ENCODE peak calls at places on chromosomes 16 and 17, in nine cellular contexts. One of them, this sample, is unnamed.
A peak's percentile ranks its signal among the peaks of the same experiment; 100 is the strongest.

GRCh38 chr16:47973552-47973951 is 182.2 kb downstream of the ABCC12 start:
- DNase-seq in H9: no peak
- DNase-seq in AG09319: no peak
- DNase-seq in foreskin fibroblast: no peak
- DNase-seq in progenitor cell of endocrine pancreas: no peak
- DNase-seq in Calu3: no peak
- DNase-seq in mucosa of descending colon: no peak
- DNase-seq in OCI-LY7: no peak
- DNase-seq in GM13977: no peak
- DNase-seq in this sample: no peak

GRCh38 chr16:79762217-79762616 is 161.7 kb upstream of the MAF start:
- DNase-seq in AG09319: no peak
- DNase-seq in OCI-LY7: no peak
- DNase-seq in GM13977: no peak
- DNase-seq in H9: no peak
- DNase-seq in Calu3: no peak
- DNase-seq in progenitor cell of endocrine pancreas: no peak
- DNase-seq in foreskin fibroblast: no peak
- DNase-seq in mucosa of descending colon: no peak
- DNase-seq in this sample: no peak

GRCh38 chr16:50151744-50152143 is 1.4 kb upstream of the TENT4B start:
- DNase-seq in Calu3: no peak
- DNase-seq in progenitor cell of endocrine pancreas: no peak
- DNase-seq in OCI-LY7: no peak
- DNase-seq in AG09319: no peak
- DNase-seq in H9: no peak
- DNase-seq in mucosa of descending colon: no peak
- DNase-seq in GM13977: no peak
- DNase-seq in foreskin fibroblast: no peak
- DNase-seq in this sample: no peak

GRCh38 chr16:89217388-89218191 is at the start of gene ZNF778:
- DNase-seq in H9: peak; percentile 80
- DNase-seq in GM13977: peak; percentile 97
- DNase-seq in AG09319: peak; percentile 58
- DNase-seq in Calu3: peak; percentile 85
- DNase-seq in mucosa of descending colon: peak; percentile 88
- DNase-seq in foreskin fibroblast: peak; percentile 80
- DNase-seq in progenitor cell of endocrine pancreas: no peak
- DNase-seq in OCI-LY7: peak; percentile 86
- DNase-seq in this sample: peak; percentile 96

GRCh38 chr16:50547944-50548658 is at the start of gene NKD1:
- DNase-seq in GM13977: peak; percentile 96
- DNase-seq in AG09319: no peak
- DNase-seq in Calu3: peak; percentile 63
- DNase-seq in progenitor cell of endocrine pancreas: peak; percentile 63
- DNase-seq in OCI-LY7: peak; percentile 71
- DNase-seq in H9: peak; percentile 80
- DNase-seq in mucosa of descending colon: peak; percentile 71
- DNase-seq in foreskin fibroblast: peak; percentile 20
- DNase-seq in this sample: peak; percentile 96

GRCh38 chr17:68355093-68355492 is 63.8 kb downstream of the ARSG start:
- DNase-seq in progenitor cell of endocrine pancreas: no peak
- DNase-seq in Calu3: no peak
- DNase-seq in mucosa of descending colon: no peak
- DNase-seq in GM13977: no peak
- DNase-seq in AG09319: no peak
- DNase-seq in H9: no peak
- DNase-seq in foreskin fibroblast: peak; percentile 52
- DNase-seq in OCI-LY7: no peak
- DNase-seq in this sample: no peak

GRCh38 chr17:14203392-14203791 is 33.3 kb downstream of the CDRT15 start:
- DNase-seq in OCI-LY7: peak; percentile 19
- DNase-seq in mucosa of descending colon: no peak
- DNase-seq in AG09319: no peak
- DNase-seq in progenitor cell of endocrine pancreas: no peak
- DNase-seq in GM13977: no peak
- DNase-seq in H9: no peak
- DNase-seq in Calu3: no peak
- DNase-seq in foreskin fibroblast: no peak
- DNase-seq in this sample: no peak

GRCh38 chr17:42010898-42011516 is 6.2 kb downstream of the DNAJC7 start:
- DNase-seq in AG09319: no peak
- DNase-seq in GM13977: peak; percentile 36
- DNase-seq in Calu3: no peak
- DNase-seq in mucosa of descending colon: no peak
- DNase-seq in OCI-LY7: no peak
- DNase-seq in progenitor cell of endocrine pancreas: no peak
- DNase-seq in foreskin fibroblast: no peak
- DNase-seq in H9: peak; percentile 45
- DNase-seq in this sample: no peak

GRCh38 chr16:11735801-11736200 is 6.9 kb downstream of the TXNDC11 start:
- DNase-seq in foreskin fibroblast: no peak
- DNase-seq in AG09319: no peak
- DNase-seq in OCI-LY7: no peak
- DNase-seq in GM13977: no peak
- DNase-seq in Calu3: no peak
- DNase-seq in H9: no peak
- DNase-seq in progenitor cell of endocrine pancreas: no peak
- DNase-seq in mucosa of descending colon: no peak
- DNase-seq in this sample: no peak

GRCh38 chr16:57238682-57239081 is 6.4 kb upstream of the ARL2BP start:
- DNase-seq in progenitor cell of endocrine pancreas: no peak
- DNase-seq in AG09319: no peak
- DNase-seq in foreskin fibroblast: no peak
- DNase-seq in mucosa of descending colon: no peak
- DNase-seq in H9: no peak
- DNase-seq in GM13977: no peak
- DNase-seq in Calu3: no peak
- DNase-seq in OCI-LY7: no peak
- DNase-seq in this sample: no peak

GRCh38 chr17:73820686-73821448 is 176.6 kb upstream of the SDK2 start:
- DNase-seq in mucosa of descending colon: peak; percentile 40
- DNase-seq in GM13977: no peak
- DNase-seq in AG09319: no peak
- DNase-seq in progenitor cell of endocrine pancreas: no peak
- DNase-seq in Calu3: no peak
- DNase-seq in OCI-LY7: peak; percentile 14
- DNase-seq in foreskin fibroblast: no peak
- DNase-seq in H9: peak; percentile 94
- DNase-seq in this sample: no peak

GRCh38 chr16:61831351-61831933 is 204.8 kb downstream of the CDH8 start:
- DNase-seq in H9: no peak
- DNase-seq in progenitor cell of endocrine pancreas: no peak
- DNase-seq in AG09319: no peak
- DNase-seq in mucosa of descending colon: no peak
- DNase-seq in GM13977: no peak
- DNase-seq in foreskin fibroblast: no peak
- DNase-seq in OCI-LY7: no peak
- DNase-seq in Calu3: no peak
- DNase-seq in this sample: no peak

GRCh38 chr17:76124582-76125390 is 16.3 kb downstream of the FOXJ1 start:
- DNase-seq in foreskin fibroblast: no peak
- DNase-seq in Calu3: no peak
- DNase-seq in H9: peak; percentile 84
- DNase-seq in AG09319: no peak
- DNase-seq in OCI-LY7: peak; percentile 43
- DNase-seq in GM13977: peak; percentile 9
- DNase-seq in mucosa of descending colon: no peak
- DNase-seq in progenitor cell of endocrine pancreas: no peak
- DNase-seq in this sample: no peak

GRCh38 chr16:69799601-69800000 is 37.5 kb downstream of the WWP2 start:
- DNase-seq in OCI-LY7: no peak
- DNase-seq in Calu3: no peak
- DNase-seq in AG09319: no peak
- DNase-seq in foreskin fibroblast: no peak
- DNase-seq in mucosa of descending colon: no peak
- DNase-seq in GM13977: no peak
- DNase-seq in H9: no peak
- DNase-seq in progenitor cell of endocrine pancreas: no peak
- DNase-seq in this sample: no peak

GRCh38 chr16:14606102-14606501 is 24.0 kb downstream of the PARN start:
- DNase-seq in Calu3: no peak
- DNase-seq in H9: no peak
- DNase-seq in mucosa of descending colon: no peak
- DNase-seq in foreskin fibroblast: no peak
- DNase-seq in GM13977: no peak
- DNase-seq in AG09319: no peak
- DNase-seq in progenitor cell of endocrine pancreas: no peak
- DNase-seq in OCI-LY7: peak; percentile 79
- DNase-seq in this sample: no peak

GRCh38 chr16:14602443-14602963 is 27.6 kb downstream of the PARN start:
- DNase-seq in progenitor cell of endocrine pancreas: no peak
- DNase-seq in foreskin fibroblast: no peak
- DNase-seq in AG09319: no peak
- DNase-seq in GM13977: no peak
- DNase-seq in Calu3: no peak
- DNase-seq in mucosa of descending colon: no peak
- DNase-seq in OCI-LY7: no peak
- DNase-seq in H9: no peak
- DNase-seq in this sample: no peak

DNA sequence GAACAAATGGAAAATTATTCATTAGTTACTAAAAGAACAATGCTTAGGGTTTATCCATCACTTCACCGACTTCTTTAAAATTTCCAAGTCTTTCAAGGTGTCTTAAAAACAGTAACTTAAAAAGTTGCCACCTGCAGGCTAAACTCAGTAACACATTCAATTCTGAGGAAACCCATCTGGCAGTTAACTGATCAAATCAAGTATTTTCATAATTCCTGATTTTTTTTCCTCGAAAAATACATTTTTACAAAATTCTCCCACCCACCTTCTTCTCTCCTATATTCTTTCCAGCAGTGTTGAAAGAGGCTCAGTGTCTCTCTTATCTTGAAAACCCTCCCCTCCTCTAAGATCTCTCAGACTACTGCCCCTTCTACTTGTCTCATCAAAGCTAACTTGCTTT is 29.9 kb downstream of the PARN start:
- DNase-seq in OCI-LY7: peak; percentile 47
- DNase-seq in progenitor cell of endocrine pancreas: no peak
- DNase-seq in H9: no peak
- DNase-seq in mucosa of descending colon: peak; percentile 52
- DNase-seq in GM13977: peak; percentile 42
- DNase-seq in AG09319: peak; percentile 2
- DNase-seq in Calu3: peak; percentile 30
- DNase-seq in foreskin fibroblast: peak; percentile 17
- DNase-seq in this sample: no peak
- TF ChIP-seq CTCF in OCI-LY7: peak; percentile 79
- TF ChIP-seq CTCF in progenitor cell of endocrine pancreas: peak; percentile 62
- TF ChIP-seq CTCF in H9: peak; percentile 67
- TF ChIP-seq CTCF in mucosa of descending colon: no peak
- TF ChIP-seq CTCF in GM13977: peak; percentile 46
- TF ChIP-seq CTCF in AG09319: peak; percentile 26
- TF ChIP-seq CTCF in Calu3: peak; percentile 44
- TF ChIP-seq CTCF in foreskin fibroblast: peak; percentile 44
- TF ChIP-seq CTCF in this sample: peak; percentile 10

GRCh38 chr16:23269248-23270091 is 32.6 kb upstream of the SCNN1B start:
- DNase-seq in H9: no peak
- DNase-seq in foreskin fibroblast: no peak
- DNase-seq in progenitor cell of endocrine pancreas: no peak
- DNase-seq in OCI-LY7: no peak
- DNase-seq in AG09319: no peak
- DNase-seq in GM13977: no peak
- DNase-seq in Calu3: no peak
- DNase-seq in mucosa of descending colon: no peak
- DNase-seq in this sample: no peak

GRCh38 chr16:23267647-23268046 is 34.5 kb upstream of the SCNN1B start:
- DNase-seq in foreskin fibroblast: no peak
- DNase-seq in AG09319: no peak
- DNase-seq in GM13977: no peak
- DNase-seq in OCI-LY7: no peak
- DNase-seq in H9: no peak
- DNase-seq in mucosa of descending colon: no peak
- DNase-seq in Calu3: no peak
- DNase-seq in progenitor cell of endocrine pancreas: no peak
- DNase-seq in this sample: no peak

GRCh38 chr16:23274968-23275367 is 27.1 kb upstream of the SCNN1B start:
- DNase-seq in H9: peak; percentile 48
- DNase-seq in OCI-LY7: no peak
- DNase-seq in GM13977: no peak
- DNase-seq in Calu3: no peak
- DNase-seq in mucosa of descending colon: no peak
- DNase-seq in foreskin fibroblast: no peak
- DNase-seq in progenitor cell of endocrine pancreas: no peak
- DNase-seq in AG09319: no peak
- DNase-seq in this sample: no peak

GRCh38 chr16:23268561-23268960 is 33.5 kb upstream of the SCNN1B start:
- DNase-seq in GM13977: no peak
- DNase-seq in foreskin fibroblast: no peak
- DNase-seq in H9: no peak
- DNase-seq in mucosa of descending colon: no peak
- DNase-seq in progenitor cell of endocrine pancreas: no peak
- DNase-seq in OCI-LY7: no peak
- DNase-seq in Calu3: no peak
- DNase-seq in AG09319: no peak
- DNase-seq in this sample: no peak

DNA sequence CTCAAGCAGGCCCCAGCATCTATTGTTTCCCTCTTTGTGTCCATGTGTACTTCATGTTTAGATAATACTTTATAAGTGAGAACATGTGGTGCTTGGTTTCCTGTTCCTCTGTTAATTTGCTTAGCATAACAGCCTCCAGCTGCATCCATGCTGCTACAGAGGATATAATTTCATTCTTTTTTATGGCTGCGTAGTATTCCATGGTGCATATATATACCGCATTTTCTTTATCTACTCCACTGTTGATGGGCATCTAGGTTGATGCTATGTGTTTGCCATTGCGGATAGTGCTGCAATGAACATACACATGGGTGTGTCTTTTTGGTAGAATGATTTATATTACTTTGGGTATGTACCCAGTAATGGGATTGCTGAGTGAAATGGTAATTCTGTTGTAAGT is 31.4 kb upstream of the SCNN1B start:
- DNase-seq in progenitor cell of endocrine pancreas: no peak
- DNase-seq in Calu3: no peak
- DNase-seq in AG09319: no peak
- DNase-seq in mucosa of descending colon: no peak
- DNase-seq in H9: no peak
- DNase-seq in foreskin fibroblast: no peak
- DNase-seq in OCI-LY7: no peak
- DNase-seq in GM13977: no peak
- DNase-seq in this sample: no peak
- TF ChIP-seq CTCF in progenitor cell of endocrine pancreas: no peak
- TF ChIP-seq CTCF in Calu3: no peak
- TF ChIP-seq CTCF in AG09319: no peak
- TF ChIP-seq CTCF in mucosa of descending colon: no peak
- TF ChIP-seq CTCF in H9: no peak
- TF ChIP-seq CTCF in foreskin fibroblast: no peak
- TF ChIP-seq CTCF in OCI-LY7: no peak
- TF ChIP-seq CTCF in GM13977: no peak
- TF ChIP-seq CTCF in this sample: no peak

GRCh38 chr17:2068101-2068518 is 13.2 kb downstream of the HIC1 start:
- DNase-seq in AG09319: no peak
- DNase-seq in GM13977: no peak
- DNase-seq in Calu3: no peak
- DNase-seq in foreskin fibroblast: peak; percentile 74
- DNase-seq in OCI-LY7: no peak
- DNase-seq in progenitor cell of endocrine pancreas: no peak
- DNase-seq in H9: no peak
- DNase-seq in mucosa of descending colon: no peak
- DNase-seq in this sample: no peak
- TF ChIP-seq CTCF in AG09319: no peak
- TF ChIP-seq CTCF in GM13977: no peak
- TF ChIP-seq CTCF in Calu3: no peak
- TF ChIP-seq CTCF in foreskin fibroblast: peak; percentile 33
- TF ChIP-seq CTCF in OCI-LY7: no peak
- TF ChIP-seq CTCF in progenitor cell of endocrine pancreas: no peak
- TF ChIP-seq CTCF in H9: no peak
- TF ChIP-seq CTCF in mucosa of descending colon: no peak
- TF ChIP-seq CTCF in this sample: no peak

GRCh38 chr16:85733839-85734170 is 17.1 kb downstream of the C16orf74 start:
- DNase-seq in foreskin fibroblast: no peak
- DNase-seq in H9: peak; percentile 91
- DNase-seq in OCI-LY7: no peak
- DNase-seq in GM13977: no peak
- DNase-seq in AG09319: no peak
- DNase-seq in progenitor cell of endocrine pancreas: no peak
- DNase-seq in Calu3: no peak
- DNase-seq in mucosa of descending colon: no peak
- DNase-seq in this sample: no peak
- TF ChIP-seq CTCF in foreskin fibroblast: no peak
- TF ChIP-seq CTCF in H9: no peak
- TF ChIP-seq CTCF in OCI-LY7: no peak
- TF ChIP-seq CTCF in GM13977: no peak
- TF ChIP-seq CTCF in AG09319: no peak
- TF ChIP-seq CTCF in progenitor cell of endocrine pancreas: no peak
- TF ChIP-seq CTCF in Calu3: no peak
- TF ChIP-seq CTCF in mucosa of descending colon: no peak
- TF ChIP-seq CTCF in this sample: no peak

This sample was measured in GM13976.